ENCODE peak calls at places on chromosome X, in five cellular contexts. One of them, this sample, is unnamed.
A peak's percentile ranks its signal among the peaks of the same experiment; 100 is the strongest.

GRCh38 chrX:142156567-142156966 is 48.5 kb downstream of the MAGEC2 start:
- DNase-seq in upper lobe of left lung: no peak
- DNase-seq in fibroblast of the aortic adventitia: no peak
- DNase-seq in AG09309: no peak
- DNase-seq in A549: no peak
- DNase-seq in this sample: no peak

GRCh38 chrX:64894454-64895038 is 81.7 kb downstream of the ZC4H2 start:
- DNase-seq in fibroblast of the aortic adventitia: no peak
- DNase-seq in AG09309: no peak
- DNase-seq in A549: peak; percentile 4
- DNase-seq in upper lobe of left lung: no peak
- DNase-seq in this sample: no peak

GRCh38 chrX:45850197-45850774 is 649.6 kb upstream of the DIPK2B start:
- DNase-seq in fibroblast of the aortic adventitia: peak; percentile 4
- DNase-seq in upper lobe of left lung: peak; percentile 20
- DNase-seq in AG09309: no peak
- DNase-seq in A549: peak; percentile 48
- DNase-seq in this sample: no peak

GRCh38 chrX:36804066-36804465 is 204.1 kb upstream of the FAM47C start:
- DNase-seq in A549: no peak
- DNase-seq in AG09309: no peak
- DNase-seq in upper lobe of left lung: no peak
- DNase-seq in fibroblast of the aortic adventitia: no peak
- DNase-seq in this sample: no peak

GRCh38 chrX:109475174-109475891 is 6.6 kb downstream of the GUCY2F start:
- DNase-seq in fibroblast of the aortic adventitia: peak; percentile 55
- DNase-seq in upper lobe of left lung: no peak
- DNase-seq in A549: peak; percentile 54
- DNase-seq in AG09309: no peak
- DNase-seq in this sample: no peak

GRCh38 chrX:139560221-139560620 is 29.7 kb downstream of the F9 start:
- DNase-seq in upper lobe of left lung: no peak
- DNase-seq in fibroblast of the aortic adventitia: peak; percentile 52
- DNase-seq in A549: no peak
- DNase-seq in AG09309: no peak
- DNase-seq in this sample: no peak

GRCh38 chrX:110131031-110131430 is 128.1 kb downstream of the TMEM164 start:
- DNase-seq in upper lobe of left lung: no peak
- DNase-seq in A549: no peak
- DNase-seq in fibroblast of the aortic adventitia: no peak
- DNase-seq in AG09309: no peak
- DNase-seq in this sample: no peak

GRCh38 chrX:103417370-103417769 is 41.0 kb downstream of the BEX3 start:
- DNase-seq in upper lobe of left lung: no peak
- DNase-seq in AG09309: no peak
- DNase-seq in fibroblast of the aortic adventitia: no peak
- DNase-seq in A549: no peak
- DNase-seq in this sample: no peak

GRCh38 chrX:129759576-129760061 is 20.1 kb upstream of the SASH3 start:
- DNase-seq in fibroblast of the aortic adventitia: peak; percentile 84
- DNase-seq in AG09309: peak; percentile 62
- DNase-seq in upper lobe of left lung: no peak
- DNase-seq in A549: peak; percentile 9
- DNase-seq in this sample: no peak
- TF ChIP-seq CTCF in fibroblast of the aortic adventitia: no peak
- TF ChIP-seq CTCF in AG09309: peak; percentile 21
- TF ChIP-seq CTCF in upper lobe of left lung: peak; percentile 15
- TF ChIP-seq CTCF in A549: no peak
- TF ChIP-seq CTCF in this sample: no peak

GRCh38 chrX:2568125-2568524 is 67.3 kb upstream of the DHRSX start:
- DNase-seq in AG09309: no peak
- DNase-seq in A549: no peak
- DNase-seq in fibroblast of the aortic adventitia: no peak
- DNase-seq in upper lobe of left lung: no peak
- DNase-seq in this sample: no peak

GRCh38 chrX:2561461-2561860 is 60.7 kb upstream of the DHRSX start:
- DNase-seq in fibroblast of the aortic adventitia: no peak
- DNase-seq in upper lobe of left lung: no peak
- DNase-seq in AG09309: no peak
- DNase-seq in A549: no peak
- DNase-seq in this sample: no peak

DNA sequence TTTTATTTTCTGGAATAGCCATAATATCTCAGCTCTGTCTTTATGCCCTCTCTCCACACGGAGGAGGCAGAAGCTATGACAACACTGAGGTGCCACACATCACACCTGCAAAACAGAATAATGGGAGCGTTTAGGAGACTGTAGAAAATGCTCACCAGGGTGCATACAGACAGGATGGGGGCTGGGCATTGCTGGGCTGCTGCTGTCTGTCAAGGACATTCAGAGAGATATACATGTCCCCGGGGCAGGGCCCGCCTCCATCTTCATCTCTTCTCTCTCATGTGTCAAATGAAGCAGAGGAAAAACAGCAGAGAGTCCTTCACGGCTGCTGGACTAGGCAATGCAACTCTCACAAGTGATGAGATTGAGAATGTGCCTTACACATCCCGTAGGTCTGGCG is 65.3 kb upstream of the DHRSX start:
- DNase-seq in A549: no peak
- DNase-seq in AG09309: no peak
- DNase-seq in upper lobe of left lung: no peak
- DNase-seq in fibroblast of the aortic adventitia: no peak
- DNase-seq in this sample: no peak
- H3K4me3 ChIP-seq in A549: no peak overlapping the region
- H3K4me3 ChIP-seq in AG09309: no peak overlapping the region
- H3K4me3 ChIP-seq in upper lobe of left lung: no peak overlapping the region
- H3K4me3 ChIP-seq in fibroblast of the aortic adventitia: no peak overlapping the region
- H3K4me3 ChIP-seq in this sample: no peak overlapping the region

GRCh38 chrX:15127010-15127409 is 142.9 kb downstream of the ASB9 start:
- DNase-seq in A549: no peak
- DNase-seq in fibroblast of the aortic adventitia: no peak
- DNase-seq in AG09309: no peak
- DNase-seq in upper lobe of left lung: no peak
- DNase-seq in this sample: no peak
- TF ChIP-seq CTCF in A549: no peak
- TF ChIP-seq CTCF in fibroblast of the aortic adventitia: no peak
- TF ChIP-seq CTCF in AG09309: peak; percentile 3
- TF ChIP-seq CTCF in upper lobe of left lung: no peak
- TF ChIP-seq CTCF in this sample: no peak

GRCh38 chrX:115234220-115234557 is 293 bp upstream of the LRCH2 start:
- DNase-seq in fibroblast of the aortic adventitia: no peak
- DNase-seq in A549: no peak
- DNase-seq in upper lobe of left lung: no peak
- DNase-seq in AG09309: no peak
- DNase-seq in this sample: no peak
- H3K4me3 ChIP-seq in fibroblast of the aortic adventitia: peak overlapping the region; percentile 74
- H3K4me3 ChIP-seq in A549: peak overlapping the region; percentile 45
- H3K4me3 ChIP-seq in upper lobe of left lung: peak overlapping the region; percentile 57
- H3K4me3 ChIP-seq in AG09309: peak overlapping the region; percentile 75
- H3K4me3 ChIP-seq in this sample: no peak overlapping the region

GRCh38 chrX:2908125-2908685 is 20.9 kb downstream of the ARSD start:
- DNase-seq in fibroblast of the aortic adventitia: no peak
- DNase-seq in upper lobe of left lung: no peak
- DNase-seq in A549: no peak
- DNase-seq in AG09309: no peak
- DNase-seq in this sample: no peak

GRCh38 chrX:2917767-2918166 is 11.4 kb downstream of the ARSD start:
- DNase-seq in fibroblast of the aortic adventitia: no peak
- DNase-seq in A549: no peak
- DNase-seq in AG09309: no peak
- DNase-seq in upper lobe of left lung: peak; percentile 47
- DNase-seq in this sample: no peak

GRCh38 chrX:2910109-2910508 is 19.0 kb downstream of the ARSD start:
- DNase-seq in fibroblast of the aortic adventitia: no peak
- DNase-seq in AG09309: no peak
- DNase-seq in upper lobe of left lung: no peak
- DNase-seq in A549: no peak
- DNase-seq in this sample: no peak

GRCh38 chrX:2907295-2907694 is 21.8 kb downstream of the ARSD start:
- DNase-seq in upper lobe of left lung: peak; percentile 46
- DNase-seq in A549: no peak
- DNase-seq in fibroblast of the aortic adventitia: no peak
- DNase-seq in AG09309: no peak
- DNase-seq in this sample: no peak

GRCh38 chrX:2913118-2913517 is 16.0 kb downstream of the ARSD start:
- DNase-seq in A549: no peak
- DNase-seq in upper lobe of left lung: no peak
- DNase-seq in AG09309: no peak
- DNase-seq in fibroblast of the aortic adventitia: no peak
- DNase-seq in this sample: no peak
- TF ChIP-seq CTCF in A549: peak; percentile 34
- TF ChIP-seq CTCF in upper lobe of left lung: no peak
- TF ChIP-seq CTCF in AG09309: peak; percentile 27
- TF ChIP-seq CTCF in fibroblast of the aortic adventitia: no peak
- TF ChIP-seq CTCF in this sample: peak; percentile 10

This sample was measured in LNCaP clone FGC.